ENCODE peak calls at places on chromosomes 2 and 18, in ten cellular contexts. W is right lobe of liver, U is breast epithelium, A is sigmoid colon, D is ovary, O is stomach, V is adrenal gland, R is heart left ventricle, M is gastrocnemius medialis, S is body of pancreas. Z is an unnamed sample.

GRCh38 chr2:102826904-102827303 is 65.1 kb downstream of the TMEM182 start:
- DNase-seq in S (peak; percentile 29), U (no peak), R (peak; percentile 63), V (peak; percentile 16), M (peak; percentile 87), D (no peak), W (no peak), O (peak; percentile 31), A (no peak), Z (no peak)

GRCh38 chr2:181073896-181074295 is 93.5 kb downstream of the UBE2E3 start:
- DNase-seq in M (no peak), V (no peak), O (no peak), W (no peak), D (no peak), S (no peak), U (no peak), R (no peak), A (no peak), Z (no peak)

GRCh38 chr18:79524181-79525078 is 128.7 kb downstream of the NFATC1 start:
- DNase-seq in M (no peak), U (peak; percentile 37), A (peak; percentile 55), D (peak; percentile 16), S (no peak), V (no peak), W (no peak), R (peak; percentile 65), O (no peak), Z (no peak)

GRCh38 chr2:36059684-36060083 is 295.9 kb upstream of the CRIM1 start:
- DNase-seq in M (no peak), A (no peak), R (no peak), D (no peak), W (no peak), V (no peak), O (no peak), S (no peak), U (no peak), Z (no peak)

GRCh38 chr2:20421988-20422678 is 24.7 kb upstream of the RHOB start:
- DNase-seq in V (peak; percentile 96), M (peak; percentile 92), W (peak; percentile 95), S (peak; percentile 99), U (peak; percentile 96), D (peak; percentile 86), R (peak; percentile 95), O (peak; percentile 98), A (peak; percentile 97), Z (peak; percentile 52)

GRCh38 chr2:152307863-152308262 is 27.1 kb upstream of the FMNL2 start:
- DNase-seq in R (no peak), W (no peak), U (no peak), S (no peak), V (no peak), D (no peak), M (no peak), O (no peak), A (no peak), Z (no peak)

GRCh38 chr2:55906993-55907392 is 16.6 kb downstream of the EFEMP1 start:
- DNase-seq in A (no peak), D (no peak), O (no peak), S (no peak), W (no peak), V (no peak), R (no peak), U (no peak), M (no peak), Z (no peak)

GRCh38 chr2:170742896-170743529 is 27.2 kb upstream of the ERICH2 start:
- DNase-seq in D (no peak), V (no peak), M (no peak), S (no peak), A (no peak), U (no peak), R (no peak), W (no peak), O (no peak), Z (no peak)

GRCh38 chr2:241540391-241540765 is 18.2 kb upstream of the BOK start:
- DNase-seq in S (peak; percentile 72), D (no peak), O (no peak), V (no peak), R (no peak), U (no peak), A (no peak), W (no peak), M (no peak), Z (no peak)

GRCh38 chr2:172693529-172694185 is 42.0 kb upstream of the RAPGEF4 start:
- DNase-seq in U (no peak), M (no peak), S (no peak), O (no peak), A (no peak), W (no peak), D (no peak), V (no peak), R (no peak), Z (no peak)

GRCh38 chr18:27808678-27809077 is 368.3 kb downstream of the CDH2 start:
- DNase-seq in U (no peak), V (no peak), R (no peak), A (no peak), S (no peak), O (no peak), M (no peak), W (no peak), D (no peak), Z (no peak)

GRCh38 chr18:12271376-12272235 is 17.4 kb downstream of the CIDEA start:
- DNase-seq in M (peak; percentile 39), V (peak; percentile 59), D (peak; percentile 83), A (peak; percentile 91), S (peak; percentile 84), R (peak; percentile 84), W (peak; percentile 72), U (peak; percentile 82), O (peak; percentile 73), Z (peak; percentile 84)

GRCh38 chr18:50111398-50111797 is 83.5 kb downstream of the MYO5B start:
- DNase-seq in O (no peak), V (no peak), R (no peak), W (no peak), M (no peak), S (no peak), U (no peak), A (no peak), D (no peak), Z (no peak)

GRCh38 chr2:197215988-197216979 is 94.3 kb downstream of the ANKRD44 start:
- DNase-seq in A (no peak), O (no peak), S (no peak), R (no peak), W (no peak), V (no peak), M (no peak), D (no peak), U (no peak), Z (no peak)

GRCh38 chr2:235643680-235644117 is 149.9 kb downstream of the AGAP1 start:
- DNase-seq in S (no peak), U (no peak), A (no peak), R (no peak), W (no peak), D (no peak), M (no peak), O (no peak), V (no peak), Z (no peak)

GRCh38 chr2:108542071-108542470 is 7.8 kb downstream of the LIMS1 start:
- DNase-seq in V (no peak), R (no peak), S (no peak), W (no peak), D (no peak), U (no peak), O (no peak), M (no peak), A (no peak), Z (no peak)

GRCh38 chr2:231600619-231601355 is 8.1 kb downstream of the TEX44 start:
- DNase-seq in V (no peak), R (peak; percentile 61), U (no peak), O (no peak), M (no peak), D (peak; percentile 61), A (no peak), W (no peak), S (no peak), Z (no peak)

DNA sequence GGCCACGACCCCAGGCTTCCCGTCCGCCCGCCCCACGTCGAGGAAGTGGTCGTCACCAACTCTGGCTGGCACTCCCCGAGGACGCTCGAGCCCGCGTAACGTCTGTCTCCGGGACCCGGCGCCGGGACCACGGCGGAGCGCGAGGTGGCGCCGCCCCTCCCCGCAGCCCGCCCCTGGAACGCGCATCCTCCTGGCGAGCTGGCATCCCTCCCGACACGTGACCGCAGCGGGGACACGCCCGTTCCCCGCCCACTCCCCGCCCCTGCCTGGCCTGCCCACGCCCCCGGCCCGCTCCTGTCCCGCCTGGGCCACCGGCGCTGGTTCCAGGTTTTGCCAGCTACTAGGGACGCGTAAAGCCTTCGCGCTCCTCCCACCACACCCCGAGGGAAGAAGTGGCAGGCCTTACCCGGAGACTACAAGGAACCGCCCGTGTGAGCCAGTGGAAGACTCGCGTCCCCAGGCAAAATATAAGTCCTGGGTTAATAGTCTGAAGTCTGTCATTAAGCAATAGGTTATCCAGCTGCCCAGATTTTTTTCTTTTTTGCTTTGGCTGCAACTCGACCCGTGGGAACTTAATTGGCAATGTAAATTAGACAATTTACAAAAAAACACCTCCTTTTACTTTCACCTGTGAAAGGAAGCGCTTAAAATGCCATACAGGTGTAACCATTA is at the start of gene OSBPL1A:
- DNase-seq in V (peak; percentile 97), R (peak; percentile 98), W (peak; percentile 97), A (peak; percentile 98), M (peak; percentile 71), O (peak; percentile 96), U (peak; percentile 97), S (peak; percentile 96), D (peak; percentile 84), Z (peak; percentile 68)
- TF ChIP-seq POLR2A in V (peak; percentile 44), R (peak; percentile 54), W (peak; percentile 77), A (no peak), M (peak; percentile 67), O (no peak), U (peak; percentile 61), S (peak; percentile 75), D (no peak), Z (peak; percentile 81)

GRCh38 chr18:9914584-9915290 is 921 bp downstream of the VAPA start:
- DNase-seq in D (peak; percentile 74), R (peak; percentile 86), U (peak; percentile 83), V (peak; percentile 90), W (peak; percentile 85), A (peak; percentile 84), O (peak; percentile 88), M (peak; percentile 85), S (peak; percentile 91), Z (peak; percentile 55)
- TF ChIP-seq POLR2A in D (no peak), R (no peak), U (no peak), V (no peak), W (peak; percentile 57), A (no peak), O (peak; percentile 45), M (peak; percentile 60), S (peak; percentile 90), Z (no peak)

GRCh38 chr2:201116115-201116958 is at the start of gene CFLAR:
- DNase-seq in S (peak; percentile 79), O (peak; percentile 74), M (peak; percentile 86), W (peak; percentile 80), R (peak; percentile 89), D (peak; percentile 75), V (peak; percentile 76), U (peak; percentile 67), A (peak; percentile 88), Z (peak; percentile 61)
- TF ChIP-seq POLR2A in S (peak; percentile 94), O (peak; percentile 59), M (peak; percentile 88), W (peak; percentile 80), R (peak; percentile 69), D (peak; percentile 63), V (peak; percentile 63), U (peak; percentile 83), A (peak; percentile 52), Z (peak; percentile 45)

DNA sequence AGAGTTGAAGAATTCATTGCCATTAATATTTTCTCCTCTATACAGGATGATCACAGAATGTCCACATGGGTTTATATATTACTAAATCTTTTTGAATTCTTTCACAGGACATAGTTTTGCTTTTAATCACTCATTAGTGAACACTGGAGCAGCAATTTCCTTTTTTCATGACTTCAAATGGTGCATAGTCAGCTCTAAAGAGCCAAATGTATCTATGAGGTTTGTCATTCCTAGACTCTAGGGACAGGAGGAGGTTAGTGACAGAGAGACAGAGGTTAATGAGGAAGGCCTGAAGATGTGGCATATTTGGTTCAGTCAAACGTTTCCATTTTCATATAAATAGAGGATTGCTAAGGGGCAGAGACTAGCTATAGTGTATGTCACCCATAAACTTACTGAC is 111.8 kb downstream of the FSHR start:
- DNase-seq in O (no peak), S (no peak), M (no peak), U (no peak), A (no peak), V (no peak), D (no peak), R (no peak), W (no peak), Z (no peak)
- TF ChIP-seq POLR2A in O (no peak), S (no peak), M (no peak), U (no peak), A (no peak), V (no peak), D (no peak), R (no peak), W (no peak), Z (no peak)

Z was measured in H54.